ENCODE peak calls at places on chromosome 11, in six cellular contexts. J is aorta; L is ovary; B is naive thymus-derived CD4-positive, alpha-beta T cell; Y is fibroblast of lung; A is psoas muscle. I is an unnamed sample. For H3K36me3, the result is how much of the 10 kb centered on the place peaks cover.

GRCh38 chr11:35064114-35064800 is 74.7 kb upstream of the CD44 start:
- DNase-seq in Y (peak), J (no peak), B (no peak), L (no peak), A (no peak), I (no peak)

GRCh38 chr11:75240381-75241035 is at the start of gene TPBGL:
- DNase-seq in A (no peak), J (no peak), B (peak), Y (peak), L (no peak), I (no peak)

GRCh38 chr11:76771446-76772099 is 11.6 kb upstream of the TSKU start:
- DNase-seq in A (no peak), L (no peak), B (no peak), J (no peak), Y (no peak), I (no peak)

GRCh38 chr11:67271548-67272284 is 5.4 kb downstream of the GRK2 start:
- DNase-seq in J (peak), B (peak), Y (no peak), L (no peak), A (no peak), I (peak)

GRCh38 chr11:92439133-92439532 is 214.5 kb downstream of the FAT3 start:
- DNase-seq in L (no peak), Y (no peak), B (no peak), J (no peak), A (no peak), I (no peak)

GRCh38 chr11:67556244-67556643 is 27.4 kb upstream of the GSTP1 start:
- DNase-seq in B (no peak), Y (no peak), J (no peak), A (no peak), L (no peak), I (no peak)

GRCh38 chr11:103079833-103080232 is 12.1 kb downstream of the DCUN1D5 start:
- DNase-seq in Y (no peak), J (no peak), A (no peak), B (no peak), L (no peak), I (no peak)

GRCh38 chr11:3853935-3854659 is 1.4 kb upstream of the STIM1 start:
- DNase-seq in J (no peak), B (peak), A (peak), Y (no peak), L (no peak), I (no peak)

GRCh38 chr11:124843616-124843910 is 21.7 kb upstream of the ROBO3 start:
- DNase-seq in A (no peak), Y (no peak), J (no peak), B (no peak), L (no peak), I (no peak)

GRCh38 chr11:129538323-129538722 is 162.7 kb downstream of the BARX2 start:
- DNase-seq in Y (no peak), L (no peak), B (no peak), A (no peak), J (no peak), I (no peak)

GRCh38 chr11:113577356-113578163 is 102.4 kb upstream of the DRD2 start:
- DNase-seq in L (no peak), J (no peak), B (no peak), Y (no peak), A (no peak), I (no peak)

GRCh38 chr11:15673408-15673811 is 558.7 kb downstream of the INSC start:
- DNase-seq in A (no peak), B (no peak), Y (peak), J (no peak), L (no peak), I (no peak)

GRCh38 chr11:4184163-4184916 is 89.7 kb downstream of the RRM1 start:
- DNase-seq in Y (no peak), L (no peak), B (no peak), A (no peak), J (no peak), I (no peak)

GRCh38 chr11:113974741-113975470 is at the start of gene HTR3A:
- DNase-seq in A (peak), J (peak), B (no peak), L (peak), Y (no peak), I (no peak)

GRCh38 chr11:12503886-12504285 is 126.5 kb downstream of the PARVA start:
- DNase-seq in J (no peak), A (no peak), B (no peak), Y (no peak), L (no peak), I (no peak)

GRCh38 chr11:72423840-72424239 is 10.5 kb downstream of the CLPB start:
- DNase-seq in A (no peak), B (no peak), L (no peak), J (no peak), Y (no peak), I (no peak)

GRCh38 chr11:95680169-95680929 is 109.2 kb downstream of the FAM76B start:
- DNase-seq in J (no peak), L (no peak), Y (peak), B (no peak), A (no peak), I (no peak)

GRCh38 chr11:95111923-95112540 is 22.4 kb downstream of the ENDOD1 start:
- DNase-seq in A (no peak), J (no peak), L (no peak), Y (no peak), B (no peak), I (no peak)

GRCh38 chr11:134995746-134996145 is 583.7 kb upstream of the B3GAT1 start:
- DNase-seq in Y (no peak), A (no peak), L (no peak), B (no peak), J (no peak), I (no peak)

GRCh38 chr11:126695293-126695692 is 305.3 kb downstream of the KIRREL3 start:
- DNase-seq in J (no peak), Y (no peak), A (no peak), B (no peak), L (no peak), I (no peak)

GRCh38 chr11:118305726-118306125 is 1.2 kb downstream of the CD3E start:
- DNase-seq in A (no peak), B (no peak), Y (no peak), L (no peak), J (no peak), I (no peak)

GRCh38 chr11:46916669-46917108 is 1.7 kb downstream of the LRP4 start:
- DNase-seq in Y (peak), B (peak), J (peak), L (peak), A (peak), I (peak)

GRCh38 chr11:66593650-66594049 is 665 bp downstream of the CCS start:
- DNase-seq in B (no peak), L (no peak), A (no peak), Y (no peak), J (no peak), I (no peak)

GRCh38 chr11:35293034-35293433 is 126.3 kb downstream of the SLC1A2 start:
- DNase-seq in L (no peak), A (no peak), J (no peak), Y (no peak), B (no peak), I (no peak)

GRCh38 chr11:79094601-79095000 is 346.2 kb downstream of the TENM4 start:
- DNase-seq in L (no peak), A (no peak), Y (no peak), B (no peak), J (peak), I (no peak)

GRCh38 chr11:37788141-37788877 is 1190.3 kb upstream of the RAG2 start:
- DNase-seq in B (no peak), Y (peak), L (no peak), A (no peak), J (no peak), I (peak)

GRCh38 chr11:86120807-86121206 is 51.9 kb upstream of the PICALM start:
- DNase-seq in Y (no peak), A (no peak), J (no peak), L (no peak), B (no peak), I (no peak)

GRCh38 chr11:108933630-108934029 is 268.8 kb downstream of the DDX10 start:
- DNase-seq in A (no peak), B (no peak), Y (peak), J (no peak), L (no peak), I (no peak)

GRCh38 chr11:4522339-4522738 is 22.7 kb upstream of the OR52M1 start:
- DNase-seq in J (no peak), L (no peak), Y (no peak), A (no peak), B (no peak), I (no peak)

GRCh38 chr11:44811841-44812448 is 85.2 kb downstream of the TSPAN18 start:
- DNase-seq in Y (peak), B (no peak), J (no peak), A (no peak), L (no peak), I (no peak)

GRCh38 chr11:65850217-65851082 is 7.5 kb downstream of the CFL1 start:
- DNase-seq in B (no peak), Y (no peak), J (peak), L (no peak), A (no peak), I (peak)

GRCh38 chr11:28820296-28820989 is 712.3 kb downstream of the METTL15 start:
- DNase-seq in Y (peak), L (no peak), J (no peak), B (no peak), A (no peak), I (no peak)

GRCh38 chr11:102347526-102348331 is 715 bp downstream of the BIRC2 start:
- DNase-seq in J (peak), B (no peak), Y (peak), L (no peak), A (no peak), I (no peak)

GRCh38 chr11:96179905-96180304 is 163.1 kb downstream of the MAML2 start:
- DNase-seq in B (no peak), Y (no peak), A (no peak), L (no peak), J (no peak), I (no peak)

GRCh38 chr11:33802414-33802950 is 28.2 kb upstream of the FBXO3 start:
- DNase-seq in Y (peak), B (no peak), J (peak), L (peak), A (peak), I (no peak)

GRCh38 chr11:5593146-5593545 is 3.3 kb upstream of the TRIM6 start:
- DNase-seq in J (no peak), B (no peak), L (no peak), Y (peak), A (no peak), I (no peak)

GRCh38 chr11:105632316-105632715 is 22.4 kb downstream of the GRIA4 start:
- DNase-seq in Y (no peak), J (no peak), L (no peak), B (no peak), A (no peak), I (no peak)

GRCh38 chr11:36577859-36578258 is 10.1 kb downstream of the RAG1 start:
- DNase-seq in J (no peak), L (no peak), Y (peak), B (no peak), A (no peak), I (no peak)

GRCh38 chr11:77231800-77232199 is 69.7 kb downstream of the GDPD4 start:
- DNase-seq in J (no peak), B (no peak), L (no peak), A (no peak), Y (no peak), I (no peak)

GRCh38 chr11:125394306-125394705 is 101.8 kb downstream of the FEZ1 start:
- DNase-seq in B (no peak), Y (no peak), L (no peak), J (peak), A (no peak), I (no peak)

GRCh38 chr11:19519912-19520641 is 192.6 kb upstream of the NAV2 start:
- DNase-seq in L (no peak), A (no peak), Y (no peak), B (no peak), J (no peak), I (no peak)
- H3K36me3 ChIP-seq in L (under half), A (under half), Y (under half), B (under half), J (under half), I (under half)

GRCh38 chr11:9726313-9727022 is 62.6 kb downstream of the SWAP70 start:
- DNase-seq in J (no peak), B (no peak), A (no peak), L (no peak), Y (peak), I (no peak)

GRCh38 chr11:9733212-9733611 is 69.3 kb downstream of the SWAP70 start:
- DNase-seq in Y (no peak), A (no peak), J (no peak), B (no peak), L (no peak), I (no peak)

GRCh38 chr11:9731256-9731655 is 67.4 kb downstream of the SWAP70 start:
- DNase-seq in J (no peak), L (no peak), Y (no peak), A (no peak), B (no peak), I (no peak)

GRCh38 chr11:9732453-9732852 is 68.6 kb downstream of the SWAP70 start:
- DNase-seq in J (no peak), B (no peak), A (no peak), L (no peak), Y (no peak), I (no peak)

GRCh38 chr11:9728058-9728457 is 64.2 kb downstream of the SWAP70 start:
- DNase-seq in A (no peak), L (no peak), Y (no peak), J (no peak), B (no peak), I (no peak)
- H3K36me3 ChIP-seq in A (under half), L (under half), Y (under half), J (under half), B (under half), I (under half)

GRCh38 chr11:112024178-112024777 is 930 bp upstream of the DLAT start:
- DNase-seq in A (no peak), Y (no peak), L (no peak), B (no peak), J (no peak), I (no peak)

GRCh38 chr11:112025682-112026081 is 474 bp downstream of the DLAT start:
- DNase-seq in A (no peak), Y (peak), B (no peak), J (no peak), L (no peak), I (no peak)

GRCh38 chr11:112024778-112025678 is at the start of gene DLAT:
- DNase-seq in A (peak), J (peak), B (peak), Y (peak), L (peak), I (peak)

GRCh38 chr11:112033902-112034301 is 8.7 kb downstream of the DLAT start:
- DNase-seq in A (no peak), B (no peak), L (no peak), J (no peak), Y (no peak), I (no peak)

GRCh38 chr11:112029460-112029859 is 4.3 kb downstream of the DLAT start:
- DNase-seq in A (no peak), Y (no peak), B (no peak), J (no peak), L (no peak), I (no peak)
- H3K36me3 ChIP-seq in A (half or more), Y (under half), B (under half), J (under half), L (under half), I (half or more)

GRCh38 chr11:73888244-73888643 is 11.4 kb downstream of the PAAF1 start:
- DNase-seq in L (no peak), J (no peak), Y (no peak), B (no peak), A (no peak), I (no peak)
- H3K36me3 ChIP-seq in L (under half), J (under half), Y (under half), B (under half), A (half or more), I (half or more)

DNA sequence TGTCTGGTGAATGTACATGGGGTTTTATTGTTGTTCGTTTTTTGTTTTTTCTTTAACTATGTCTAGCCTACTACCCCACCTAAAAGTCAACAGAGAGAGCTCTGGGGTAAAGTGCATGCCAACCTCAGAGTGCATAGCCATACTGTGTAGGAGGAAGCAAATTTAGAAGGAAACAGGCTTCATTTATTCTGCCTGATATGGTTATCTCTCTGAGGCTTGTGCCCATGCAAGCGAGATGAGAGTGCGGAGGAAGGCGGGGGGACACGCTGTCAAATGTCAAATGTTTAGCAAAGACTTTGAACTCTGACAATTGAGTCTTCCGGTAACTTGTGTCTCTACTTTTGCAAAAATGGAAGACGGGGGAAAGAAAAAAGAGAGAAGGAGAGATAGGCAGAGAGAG is 295.5 kb downstream of the ETS1 start:
- DNase-seq in B (peak), Y (no peak), J (no peak), L (no peak), A (no peak), I (no peak)
- H3K36me3 ChIP-seq in B (under half), Y (under half), J (under half), L (under half), A (under half), I (under half)

GRCh38 chr11:7547687-7548086 is 33.9 kb downstream of the PPFIBP2 start:
- DNase-seq in B (no peak), Y (no peak), L (no peak), A (no peak), J (no peak), I (no peak)
- H3K36me3 ChIP-seq in B (under half), Y (under half), L (under half), A (under half), J (under half), I (under half)

GRCh38 chr11:7591992-7592391 is 78.2 kb downstream of the PPFIBP2 start:
- DNase-seq in B (no peak), L (no peak), Y (no peak), J (no peak), A (no peak), I (no peak)
- H3K36me3 ChIP-seq in B (under half), L (under half), Y (under half), J (under half), A (under half), I (under half)

GRCh38 chr11:64148200-64148916 is 17.6 kb downstream of the MACROD1 start:
- DNase-seq in Y (peak), L (peak), J (peak), A (peak), B (peak), I (peak)
- H3K36me3 ChIP-seq in Y (under half), L (under half), J (under half), A (under half), B (under half), I (under half)

DNA sequence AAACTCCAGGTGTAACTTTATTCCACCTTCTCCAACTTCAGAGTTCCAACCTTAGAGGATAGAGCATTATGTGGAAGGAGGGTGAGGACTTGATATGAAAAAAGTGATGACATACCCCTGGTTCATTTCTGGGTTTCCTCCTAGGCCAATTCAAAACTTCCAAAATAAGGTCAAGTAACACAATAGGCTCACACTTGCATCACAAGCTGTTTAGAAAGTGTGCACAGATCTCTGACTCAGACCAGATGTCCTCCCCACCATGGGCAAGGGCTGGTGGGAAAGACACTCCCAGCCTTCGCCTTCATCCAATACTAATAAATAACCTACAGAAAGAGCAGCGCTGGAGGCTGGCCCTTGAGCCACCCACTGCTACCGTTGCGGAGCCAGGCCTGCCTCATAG is 5.8 kb upstream of the BUD13 start:
- DNase-seq in A (no peak), B (no peak), L (no peak), Y (no peak), J (no peak), I (no peak)
- H3K36me3 ChIP-seq in A (half or more), B (half or more), L (under half), Y (under half), J (under half), I (half or more)

GRCh38 chr11:995058-995751 is 41.3 kb downstream of the MUC6 start:
- DNase-seq in J (no peak), Y (no peak), L (no peak), B (no peak), A (no peak), I (no peak)

GRCh38 chr11:993632-994167 is 42.8 kb downstream of the MUC6 start:
- DNase-seq in A (no peak), Y (no peak), B (no peak), L (no peak), J (no peak), I (no peak)

GRCh38 chr11:996681-997080 is 39.8 kb downstream of the MUC6 start:
- DNase-seq in J (no peak), L (no peak), Y (no peak), B (no peak), A (no peak), I (no peak)

GRCh38 chr11:997907-998306 is 38.6 kb downstream of the MUC6 start:
- DNase-seq in Y (no peak), J (no peak), A (no peak), B (no peak), L (no peak), I (no peak)

GRCh38 chr11:995752-996420 is 40.6 kb downstream of the MUC6 start:
- DNase-seq in L (no peak), B (no peak), J (no peak), A (no peak), Y (peak), I (no peak)
- H3K36me3 ChIP-seq in L (under half), B (under half), J (under half), A (under half), Y (under half), I (under half)